ENCODE peak calls at places on chromosomes 16 and 17, in eight cellular contexts. T, M, H, I, L, P, Q and X are unnamed samples.

GRCh38 chr17:77038860-77039555 is 101.8 kb upstream of the SEC14L1 start:
- DNase-seq in L (no peak), T (no peak), I (no peak), M (no peak), H (no peak), P (no peak), Q (no peak), X (no peak)

GRCh38 chr16:1466968-1467521 is 7.8 kb downstream of the CLCN7 start:
- DNase-seq in Q (no peak), T (no peak), L (no peak), H (no peak), I (no peak), M (no peak), P (no peak), X (no peak)

GRCh38 chr17:69327060-69327831 is at the start of gene ABCA5:
- DNase-seq in T (peak), I (peak), L (peak), M (peak), P (peak), H (peak), Q (peak), X (peak)

GRCh38 chr17:64066709-64067108 is 46.3 kb upstream of the ICAM2 start:
- DNase-seq in H (no peak), L (no peak), T (peak), M (no peak), Q (no peak), I (no peak), P (no peak), X (no peak)

GRCh38 chr17:1979182-1979980 is 45.8 kb downstream of the RTN4RL1 start:
- DNase-seq in H (no peak), T (no peak), Q (no peak), P (no peak), M (no peak), I (no peak), L (no peak), X (no peak)

GRCh38 chr16:11699234-11699894 is 31.1 kb downstream of the SNN start:
- DNase-seq in I (no peak), M (no peak), T (no peak), Q (no peak), H (no peak), L (no peak), P (no peak), X (no peak)

GRCh38 chr17:59762022-59762825 is 54.8 kb downstream of the VMP1 start:
- DNase-seq in M (no peak), P (no peak), I (no peak), Q (no peak), L (no peak), T (no peak), H (no peak), X (no peak)

GRCh38 chr17:65417406-65418221 is 143.8 kb downstream of the AXIN2 start:
- DNase-seq in M (no peak), Q (no peak), L (no peak), T (no peak), I (no peak), H (no peak), P (no peak), X (no peak)

GRCh38 chr17:80109713-80110446 is 8.5 kb downstream of the GAA start:
- DNase-seq in Q (no peak), M (no peak), T (no peak), L (no peak), P (no peak), I (no peak), H (no peak), X (no peak)

GRCh38 chr16:57159447-57159846 is 26.4 kb downstream of the PSME3IP1 start:
- DNase-seq in Q (no peak), P (no peak), H (no peak), I (no peak), M (no peak), L (no peak), T (no peak), X (no peak)

GRCh38 chr17:15036238-15036637 is 228.9 kb downstream of the PMP22 start:
- DNase-seq in L (no peak), Q (no peak), H (no peak), P (peak), I (no peak), M (no peak), T (no peak), X (no peak)

GRCh38 chr17:35541434-35541833 is 4.0 kb upstream of the SLFN12L start:
- DNase-seq in M (no peak), T (no peak), P (no peak), I (no peak), Q (no peak), L (no peak), H (no peak), X (no peak)